ENCODE peak calls at places on chromosomes 12 and 14, in six cellular contexts. One of them, this sample, is unnamed.

GRCh38 chr12:57840701-57841100 is 5.8 kb downstream of the CTDSP2 start:
- DNase-seq in COR-L47: peak
- DNase-seq in stimulated activated CD4-positive, alpha-beta T cell treated with anti-CD3 and anti-CD28 coated beads, Interleukin-4, amount 100 ng/mL, for 48 hours: no peak
- DNase-seq in T follicular helper cell: no peak
- DNase-seq in heart right ventricle: no peak
- DNase-seq in HEK293T: no peak
- DNase-seq in this sample: no peak

GRCh38 chr14:99055816-99056215 is 216.2 kb downstream of the BCL11B start:
- DNase-seq in COR-L47: no peak
- DNase-seq in stimulated activated CD4-positive, alpha-beta T cell treated with anti-CD3 and anti-CD28 coated beads, Interleukin-4, amount 100 ng/mL, for 48 hours: peak
- DNase-seq in T follicular helper cell: no peak
- DNase-seq in heart right ventricle: no peak
- DNase-seq in HEK293T: no peak
- DNase-seq in this sample: no peak

GRCh38 chr12:2306012-2306411 is 253.2 kb downstream of the CACNA1C start:
- DNase-seq in COR-L47: no peak
- DNase-seq in stimulated activated CD4-positive, alpha-beta T cell treated with anti-CD3 and anti-CD28 coated beads, Interleukin-4, amount 100 ng/mL, for 48 hours: no peak
- DNase-seq in T follicular helper cell: no peak
- DNase-seq in heart right ventricle: no peak
- DNase-seq in HEK293T: no peak
- DNase-seq in this sample: no peak

GRCh38 chr12:97567619-97568110 is 105.1 kb downstream of the RMST start:
- DNase-seq in COR-L47: no peak
- DNase-seq in stimulated activated CD4-positive, alpha-beta T cell treated with anti-CD3 and anti-CD28 coated beads, Interleukin-4, amount 100 ng/mL, for 48 hours: no peak
- DNase-seq in T follicular helper cell: no peak
- DNase-seq in heart right ventricle: no peak
- DNase-seq in HEK293T: no peak
- DNase-seq in this sample: no peak

GRCh38 chr12:120238839-120239445 is 26.6 kb downstream of the PXN start:
- DNase-seq in COR-L47: no peak
- DNase-seq in stimulated activated CD4-positive, alpha-beta T cell treated with anti-CD3 and anti-CD28 coated beads, Interleukin-4, amount 100 ng/mL, for 48 hours: no peak
- DNase-seq in T follicular helper cell: no peak
- DNase-seq in heart right ventricle: no peak
- DNase-seq in HEK293T: no peak
- DNase-seq in this sample: no peak

GRCh38 chr14:64729386-64730060 is 25.3 kb downstream of the PLEKHG3 start:
- DNase-seq in COR-L47: no peak
- DNase-seq in stimulated activated CD4-positive, alpha-beta T cell treated with anti-CD3 and anti-CD28 coated beads, Interleukin-4, amount 100 ng/mL, for 48 hours: no peak
- DNase-seq in T follicular helper cell: no peak
- DNase-seq in heart right ventricle: peak
- DNase-seq in HEK293T: no peak
- DNase-seq in this sample: no peak

GRCh38 chr12:51323966-51324895 is at the start of gene BIN2:
- DNase-seq in COR-L47: no peak
- DNase-seq in stimulated activated CD4-positive, alpha-beta T cell treated with anti-CD3 and anti-CD28 coated beads, Interleukin-4, amount 100 ng/mL, for 48 hours: peak
- DNase-seq in T follicular helper cell: peak
- DNase-seq in heart right ventricle: peak
- DNase-seq in HEK293T: no peak
- DNase-seq in this sample: no peak

GRCh38 chr12:6229823-6230222 is 29.6 kb downstream of the CD9 start:
- DNase-seq in COR-L47: no peak
- DNase-seq in stimulated activated CD4-positive, alpha-beta T cell treated with anti-CD3 and anti-CD28 coated beads, Interleukin-4, amount 100 ng/mL, for 48 hours: no peak
- DNase-seq in T follicular helper cell: no peak
- DNase-seq in heart right ventricle: no peak
- DNase-seq in HEK293T: no peak
- DNase-seq in this sample: peak

GRCh38 chr14:69768873-69769272 is 1.9 kb downstream of the SRSF5 start:
- DNase-seq in COR-L47: no peak
- DNase-seq in stimulated activated CD4-positive, alpha-beta T cell treated with anti-CD3 and anti-CD28 coated beads, Interleukin-4, amount 100 ng/mL, for 48 hours: no peak
- DNase-seq in T follicular helper cell: no peak
- DNase-seq in heart right ventricle: no peak
- DNase-seq in HEK293T: no peak
- DNase-seq in this sample: no peak